ENCODE peak calls at places on chromosomes 6 and 20, in nine cellular contexts. One of them, this sample, is unnamed.

GRCh38 chr20:48703511-48704219 is 124.1 kb downstream of the PREX1 start:
- DNase-seq in nucleus accumbens: peak
- DNase-seq in stimulated activated CD8-positive, alpha-beta memory T cell treated with anti-CD3 and anti-CD28 coated beads, Interleukin-4, amount 100 ng/mL, for 1 hour: no peak
- DNase-seq in OCI-LY7: no peak
- DNase-seq in T-helper 2 cell: no peak
- DNase-seq in KBM-7: no peak
- DNase-seq in AG08396: no peak
- DNase-seq in keratinocyte: no peak
- DNase-seq in activated naive CD8-positive, alpha-beta T cell treated with anti-CD3 and anti-CD28 coated beads, Interleukin-2, amount 50 U/mL, for 24 hours: no peak
- DNase-seq in this sample: no peak

GRCh38 chr6:4388675-4389074 is 253.3 kb upstream of the ECI2 start:
- DNase-seq in nucleus accumbens: no peak
- DNase-seq in stimulated activated CD8-positive, alpha-beta memory T cell treated with anti-CD3 and anti-CD28 coated beads, Interleukin-4, amount 100 ng/mL, for 1 hour: no peak
- DNase-seq in OCI-LY7: no peak
- DNase-seq in T-helper 2 cell: no peak
- DNase-seq in KBM-7: no peak
- DNase-seq in AG08396: no peak
- DNase-seq in keratinocyte: no peak
- DNase-seq in activated naive CD8-positive, alpha-beta T cell treated with anti-CD3 and anti-CD28 coated beads, Interleukin-2, amount 50 U/mL, for 24 hours: no peak
- DNase-seq in this sample: no peak

GRCh38 chr6:101290346-101290745 is 103.2 kb upstream of the GRIK2 start:
- DNase-seq in nucleus accumbens: no peak
- DNase-seq in stimulated activated CD8-positive, alpha-beta memory T cell treated with anti-CD3 and anti-CD28 coated beads, Interleukin-4, amount 100 ng/mL, for 1 hour: no peak
- DNase-seq in OCI-LY7: no peak
- DNase-seq in T-helper 2 cell: no peak
- DNase-seq in KBM-7: no peak
- DNase-seq in AG08396: no peak
- DNase-seq in keratinocyte: no peak
- DNase-seq in activated naive CD8-positive, alpha-beta T cell treated with anti-CD3 and anti-CD28 coated beads, Interleukin-2, amount 50 U/mL, for 24 hours: no peak
- DNase-seq in this sample: no peak

GRCh38 chr6:159906400-159906799 is 15.6 kb downstream of the MAS1 start:
- DNase-seq in nucleus accumbens: no peak
- DNase-seq in stimulated activated CD8-positive, alpha-beta memory T cell treated with anti-CD3 and anti-CD28 coated beads, Interleukin-4, amount 100 ng/mL, for 1 hour: no peak
- DNase-seq in OCI-LY7: no peak
- DNase-seq in T-helper 2 cell: no peak
- DNase-seq in KBM-7: no peak
- DNase-seq in AG08396: no peak
- DNase-seq in keratinocyte: no peak
- DNase-seq in activated naive CD8-positive, alpha-beta T cell treated with anti-CD3 and anti-CD28 coated beads, Interleukin-2, amount 50 U/mL, for 24 hours: no peak
- DNase-seq in this sample: no peak

GRCh38 chr6:14232889-14233288 is 115.3 kb downstream of the CD83 start:
- DNase-seq in nucleus accumbens: no peak
- DNase-seq in stimulated activated CD8-positive, alpha-beta memory T cell treated with anti-CD3 and anti-CD28 coated beads, Interleukin-4, amount 100 ng/mL, for 1 hour: no peak
- DNase-seq in OCI-LY7: no peak
- DNase-seq in T-helper 2 cell: no peak
- DNase-seq in KBM-7: no peak
- DNase-seq in AG08396: no peak
- DNase-seq in keratinocyte: no peak
- DNase-seq in activated naive CD8-positive, alpha-beta T cell treated with anti-CD3 and anti-CD28 coated beads, Interleukin-2, amount 50 U/mL, for 24 hours: no peak
- DNase-seq in this sample: no peak

GRCh38 chr6:143860111-143860510 is 4.2 kb upstream of the ZC2HC1B start:
- DNase-seq in nucleus accumbens: no peak
- DNase-seq in stimulated activated CD8-positive, alpha-beta memory T cell treated with anti-CD3 and anti-CD28 coated beads, Interleukin-4, amount 100 ng/mL, for 1 hour: no peak
- DNase-seq in OCI-LY7: no peak
- DNase-seq in T-helper 2 cell: no peak
- DNase-seq in KBM-7: no peak
- DNase-seq in AG08396: no peak
- DNase-seq in keratinocyte: no peak
- DNase-seq in activated naive CD8-positive, alpha-beta T cell treated with anti-CD3 and anti-CD28 coated beads, Interleukin-2, amount 50 U/mL, for 24 hours: no peak
- DNase-seq in this sample: no peak

GRCh38 chr6:13762648-13763441 is 51.2 kb upstream of the RANBP9 start:
- DNase-seq in nucleus accumbens: peak
- DNase-seq in stimulated activated CD8-positive, alpha-beta memory T cell treated with anti-CD3 and anti-CD28 coated beads, Interleukin-4, amount 100 ng/mL, for 1 hour: no peak
- DNase-seq in OCI-LY7: peak
- DNase-seq in T-helper 2 cell: peak
- DNase-seq in KBM-7: peak
- DNase-seq in AG08396: peak
- DNase-seq in keratinocyte: peak
- DNase-seq in activated naive CD8-positive, alpha-beta T cell treated with anti-CD3 and anti-CD28 coated beads, Interleukin-2, amount 50 U/mL, for 24 hours: peak
- DNase-seq in this sample: no peak

GRCh38 chr6:25056130-25056529 is 120.4 kb upstream of the RIPOR2 start:
- DNase-seq in nucleus accumbens: no peak
- DNase-seq in stimulated activated CD8-positive, alpha-beta memory T cell treated with anti-CD3 and anti-CD28 coated beads, Interleukin-4, amount 100 ng/mL, for 1 hour: no peak
- DNase-seq in OCI-LY7: peak
- DNase-seq in T-helper 2 cell: peak
- DNase-seq in KBM-7: peak
- DNase-seq in AG08396: no peak
- DNase-seq in keratinocyte: no peak
- DNase-seq in activated naive CD8-positive, alpha-beta T cell treated with anti-CD3 and anti-CD28 coated beads, Interleukin-2, amount 50 U/mL, for 24 hours: peak
- DNase-seq in this sample: peak

GRCh38 chr6:167870321-167870720 is 43.6 kb downstream of the AFDN start:
- DNase-seq in nucleus accumbens: no peak
- DNase-seq in stimulated activated CD8-positive, alpha-beta memory T cell treated with anti-CD3 and anti-CD28 coated beads, Interleukin-4, amount 100 ng/mL, for 1 hour: no peak
- DNase-seq in OCI-LY7: no peak
- DNase-seq in T-helper 2 cell: no peak
- DNase-seq in KBM-7: no peak
- DNase-seq in AG08396: no peak
- DNase-seq in keratinocyte: no peak
- DNase-seq in activated naive CD8-positive, alpha-beta T cell treated with anti-CD3 and anti-CD28 coated beads, Interleukin-2, amount 50 U/mL, for 24 hours: no peak
- DNase-seq in this sample: no peak

GRCh38 chr6:169145991-169146501 is 107.6 kb downstream of the THBS2 start:
- DNase-seq in nucleus accumbens: no peak
- DNase-seq in stimulated activated CD8-positive, alpha-beta memory T cell treated with anti-CD3 and anti-CD28 coated beads, Interleukin-4, amount 100 ng/mL, for 1 hour: no peak
- DNase-seq in OCI-LY7: no peak
- DNase-seq in T-helper 2 cell: no peak
- DNase-seq in KBM-7: no peak
- DNase-seq in AG08396: no peak
- DNase-seq in keratinocyte: no peak
- DNase-seq in activated naive CD8-positive, alpha-beta T cell treated with anti-CD3 and anti-CD28 coated beads, Interleukin-2, amount 50 U/mL, for 24 hours: no peak
- DNase-seq in this sample: no peak

GRCh38 chr6:3868544-3868943 is 19.4 kb downstream of the FAM50B start:
- DNase-seq in nucleus accumbens: no peak
- DNase-seq in stimulated activated CD8-positive, alpha-beta memory T cell treated with anti-CD3 and anti-CD28 coated beads, Interleukin-4, amount 100 ng/mL, for 1 hour: no peak
- DNase-seq in OCI-LY7: no peak
- DNase-seq in T-helper 2 cell: no peak
- DNase-seq in KBM-7: no peak
- DNase-seq in AG08396: no peak
- DNase-seq in keratinocyte: no peak
- DNase-seq in activated naive CD8-positive, alpha-beta T cell treated with anti-CD3 and anti-CD28 coated beads, Interleukin-2, amount 50 U/mL, for 24 hours: no peak
- DNase-seq in this sample: no peak

GRCh38 chr20:15703171-15703911 is 869.9 kb downstream of the KIF16B start:
- DNase-seq in nucleus accumbens: no peak
- DNase-seq in stimulated activated CD8-positive, alpha-beta memory T cell treated with anti-CD3 and anti-CD28 coated beads, Interleukin-4, amount 100 ng/mL, for 1 hour: no peak
- DNase-seq in OCI-LY7: no peak
- DNase-seq in T-helper 2 cell: no peak
- DNase-seq in KBM-7: no peak
- DNase-seq in AG08396: peak
- DNase-seq in keratinocyte: peak
- DNase-seq in activated naive CD8-positive, alpha-beta T cell treated with anti-CD3 and anti-CD28 coated beads, Interleukin-2, amount 50 U/mL, for 24 hours: no peak
- DNase-seq in this sample: no peak

GRCh38 chr6:111870751-111871064 is 2.5 kb downstream of the FYN start:
- DNase-seq in nucleus accumbens: no peak
- DNase-seq in stimulated activated CD8-positive, alpha-beta memory T cell treated with anti-CD3 and anti-CD28 coated beads, Interleukin-4, amount 100 ng/mL, for 1 hour: no peak
- DNase-seq in OCI-LY7: no peak
- DNase-seq in T-helper 2 cell: no peak
- DNase-seq in KBM-7: no peak
- DNase-seq in AG08396: no peak
- DNase-seq in keratinocyte: no peak
- DNase-seq in activated naive CD8-positive, alpha-beta T cell treated with anti-CD3 and anti-CD28 coated beads, Interleukin-2, amount 50 U/mL, for 24 hours: no peak
- DNase-seq in this sample: no peak

GRCh38 chr6:109672827-109673226 is 18.2 kb downstream of the AK9 start:
- DNase-seq in nucleus accumbens: no peak
- DNase-seq in stimulated activated CD8-positive, alpha-beta memory T cell treated with anti-CD3 and anti-CD28 coated beads, Interleukin-4, amount 100 ng/mL, for 1 hour: no peak
- DNase-seq in OCI-LY7: no peak
- DNase-seq in T-helper 2 cell: no peak
- DNase-seq in KBM-7: no peak
- DNase-seq in AG08396: no peak
- DNase-seq in keratinocyte: no peak
- DNase-seq in activated naive CD8-positive, alpha-beta T cell treated with anti-CD3 and anti-CD28 coated beads, Interleukin-2, amount 50 U/mL, for 24 hours: no peak
- DNase-seq in this sample: no peak

GRCh38 chr6:3455121-3455489 is 1.7 kb downstream of the SLC22A23 start:
- DNase-seq in nucleus accumbens: no peak
- DNase-seq in stimulated activated CD8-positive, alpha-beta memory T cell treated with anti-CD3 and anti-CD28 coated beads, Interleukin-4, amount 100 ng/mL, for 1 hour: no peak
- DNase-seq in OCI-LY7: no peak
- DNase-seq in T-helper 2 cell: no peak
- DNase-seq in KBM-7: no peak
- DNase-seq in AG08396: no peak
- DNase-seq in keratinocyte: no peak
- DNase-seq in activated naive CD8-positive, alpha-beta T cell treated with anti-CD3 and anti-CD28 coated beads, Interleukin-2, amount 50 U/mL, for 24 hours: peak
- DNase-seq in this sample: peak

GRCh38 chr6:79073888-79074287 is 4.2 kb downstream of the PHIP start:
- DNase-seq in nucleus accumbens: no peak
- DNase-seq in stimulated activated CD8-positive, alpha-beta memory T cell treated with anti-CD3 and anti-CD28 coated beads, Interleukin-4, amount 100 ng/mL, for 1 hour: no peak
- DNase-seq in OCI-LY7: no peak
- DNase-seq in T-helper 2 cell: no peak
- DNase-seq in KBM-7: no peak
- DNase-seq in AG08396: no peak
- DNase-seq in keratinocyte: no peak
- DNase-seq in activated naive CD8-positive, alpha-beta T cell treated with anti-CD3 and anti-CD28 coated beads, Interleukin-2, amount 50 U/mL, for 24 hours: no peak
- DNase-seq in this sample: no peak